ENCODE peak calls at places on chromosomes 2 and 18, in ten cellular contexts. W is naive thymus-derived CD4-positive, alpha-beta T cell; X is pancreas; B is spleen; F is neural progenitor cell; A is mammary epithelial cell; N is lower lobe of right lung; J is CD4-positive, CD25-positive, alpha-beta regulatory T cell; M is aorta; O is IMR-90. R is an unnamed sample.
A peak's percentile ranks its signal among the peaks of the same experiment; 100 is the strongest.

GRCh38 chr2:241274127-241274526 is 41.3 kb downstream of the HDLBP start:
- DNase-seq in W (no peak), X (no peak), B (no peak), F (no peak), A (no peak), N (no peak), J (no peak), M (no peak), O (no peak), R (no peak)

GRCh38 chr2:218266316-218266979 is 3.5 kb downstream of the AAMP start:
- DNase-seq in W (no peak), X (no peak), B (peak; percentile 73), F (no peak), A (no peak), N (no peak), J (no peak), M (peak; percentile 68), O (no peak), R (no peak)

GRCh38 chr2:19887508-19887907 is 14.3 kb downstream of the TTC32 start:
- DNase-seq in W (no peak), X (no peak), B (no peak), F (no peak), A (no peak), N (no peak), J (no peak), M (no peak), O (no peak), R (no peak)

GRCh38 chr18:40012931-40013609 is 1942.0 kb upstream of the PIK3C3 start:
- DNase-seq in W (no peak), X (no peak), B (no peak), F (no peak), A (no peak), N (no peak), J (no peak), M (no peak), O (no peak), R (peak; percentile 14)

GRCh38 chr18:22560283-22560627 is 142.5 kb upstream of the CTAGE1 start:
- DNase-seq in W (no peak), X (no peak), B (no peak), F (no peak), A (no peak), N (no peak), J (no peak), M (no peak), O (no peak), R (no peak)

GRCh38 chr2:20091305-20091991 is 40.0 kb upstream of the LAPTM4A start:
- DNase-seq in W (no peak), X (no peak), B (no peak), F (no peak), A (peak; percentile 87), N (no peak), J (no peak), M (peak; percentile 80), O (peak; percentile 97), R (peak; percentile 90)

GRCh38 chr2:149370061-149370775 is 39.8 kb downstream of the LYPD6 start:
- DNase-seq in W (no peak), X (no peak), B (no peak), F (no peak), A (no peak), N (no peak), J (no peak), M (no peak), O (no peak), R (no peak)

GRCh38 chr2:110771549-110772382 is 39.4 kb downstream of the ACOXL start:
- DNase-seq in W (no peak), X (no peak), B (no peak), F (no peak), A (no peak), N (no peak), J (no peak), M (no peak), O (no peak), R (no peak)

GRCh38 chr18:49476664-49477411 is 10.2 kb downstream of the C18orf32 start:
- DNase-seq in W (no peak), X (no peak), B (no peak), F (no peak), A (peak; percentile 66), N (peak; percentile 62), J (no peak), M (no peak), O (peak; percentile 65), R (peak; percentile 72)

GRCh38 chr18:24631238-24632025 is 171.0 kb downstream of the HRH4 start:
- DNase-seq in W (no peak), X (no peak), B (no peak), F (peak; percentile 5), A (no peak), N (no peak), J (no peak), M (no peak), O (peak; percentile 15), R (no peak)

DNA sequence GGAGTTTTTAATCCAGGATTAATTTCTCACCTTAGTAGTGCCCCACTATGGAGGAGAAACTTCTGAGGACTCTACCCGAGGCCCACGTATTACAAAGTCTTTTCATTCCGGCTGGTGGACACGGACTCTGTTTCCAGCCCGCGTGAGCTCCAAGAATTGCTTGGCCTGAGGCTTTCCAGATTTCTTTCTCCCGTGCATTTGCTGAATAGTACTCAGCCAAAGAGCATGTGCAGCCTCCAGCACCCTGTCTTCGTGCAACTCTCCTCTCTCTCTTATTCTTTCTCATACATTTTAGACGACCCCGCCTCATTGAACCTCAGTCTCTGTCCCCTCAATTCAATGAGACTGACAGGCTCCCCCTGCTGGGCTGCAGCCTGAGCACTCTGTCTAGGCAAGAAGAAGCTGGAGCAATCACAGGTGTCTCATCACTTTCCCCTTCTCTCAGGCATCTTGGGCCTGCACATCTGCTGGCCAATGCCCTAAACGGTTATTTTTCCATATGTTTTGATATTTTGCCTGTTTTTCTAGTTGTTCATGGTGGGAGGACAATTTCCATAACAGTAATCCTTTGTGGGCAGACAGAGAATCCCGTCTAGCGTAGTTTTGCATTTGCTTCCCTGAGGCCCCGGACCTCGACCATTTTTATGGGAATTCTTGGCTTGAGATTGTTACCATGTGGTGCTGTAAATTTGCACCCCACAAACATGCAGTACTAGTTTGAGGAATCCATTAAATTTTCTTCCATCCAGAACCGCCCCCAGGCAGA is 50.0 kb upstream of the LPIN2 start:
- DNase-seq in W (peak; percentile 68), X (peak; percentile 61), B (peak; percentile 89), F (peak; percentile 79), A (peak; percentile 21), N (peak; percentile 76), J (peak; percentile 51), M (peak; percentile 89), O (peak; percentile 15), R (peak; percentile 71)
- H3K4me3 ChIP-seq in W (peak overlapping the region; percentile 55), X (no peak overlapping the region), B (no peak overlapping the region), F (no peak overlapping the region), A (no peak overlapping the region), N (peak overlapping the region; percentile 24), J (peak overlapping the region; percentile 65), M (no peak overlapping the region), O (no peak overlapping the region), R (peak overlapping the region; percentile 47)

DNA sequence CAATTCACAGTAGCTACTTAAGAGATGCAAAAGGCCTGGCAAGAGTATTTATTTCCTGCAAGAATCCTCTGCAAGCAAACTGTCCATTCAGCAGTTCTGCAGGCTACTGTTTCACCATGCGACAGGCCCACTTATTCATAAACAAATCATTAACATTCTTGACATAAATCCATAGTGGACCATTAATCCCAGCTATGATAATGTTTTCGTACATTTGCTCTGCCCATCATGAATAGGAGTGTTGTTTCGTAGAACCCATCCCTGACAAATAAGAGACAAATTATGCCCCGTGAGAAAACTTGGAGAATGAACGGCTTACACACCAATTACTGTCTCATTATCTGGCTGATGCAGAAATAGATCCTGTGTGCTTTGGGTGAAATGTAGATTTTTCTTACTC is 65.4 kb downstream of the PID1 start:
- DNase-seq in W (no peak), X (no peak), B (no peak), F (no peak), A (no peak), N (no peak), J (no peak), M (no peak), O (no peak), R (no peak)
- H3K9me3 ChIP-seq in W (no peaks in the 10 kb centered on the region), X (no peaks in the 10 kb centered on the region), B (no peaks in the 10 kb centered on the region), F (no peaks in the 10 kb centered on the region), A (no peaks in the 10 kb centered on the region), N (no peaks in the 10 kb centered on the region), J (no peaks in the 10 kb centered on the region), M (peaks cover 3% of the 10 kb centered on the region), O (peaks cover 2% of the 10 kb centered on the region), R (no peaks in the 10 kb centered on the region)

DNA sequence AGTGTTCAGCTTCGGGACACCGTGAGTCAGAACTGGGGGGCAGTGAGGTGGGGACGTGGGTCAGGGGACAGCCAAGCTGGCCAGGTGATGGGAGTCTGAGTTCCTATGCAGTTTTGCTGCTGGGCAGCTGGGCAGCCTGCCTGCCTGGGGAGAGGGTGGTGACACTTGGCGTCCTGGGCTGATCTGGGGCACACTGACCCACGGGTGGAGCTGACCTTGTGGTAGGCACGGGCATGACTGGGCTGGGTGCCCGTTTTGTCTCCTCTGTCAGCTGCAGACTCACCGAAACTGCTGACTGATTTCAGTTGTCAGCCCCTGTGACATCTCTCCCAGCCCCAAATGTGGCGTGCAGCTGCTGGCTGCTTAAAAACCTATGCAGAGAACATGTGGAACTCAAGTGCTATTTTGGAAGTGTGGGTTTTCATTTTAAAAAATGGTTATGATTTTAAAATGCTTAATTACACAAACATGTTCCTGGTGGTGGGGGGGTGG is 32.6 kb upstream of the E2F6 start:
- DNase-seq in W (no peak), X (peak; percentile 68), B (peak; percentile 85), F (peak; percentile 36), A (peak; percentile 16), N (no peak), J (no peak), M (no peak), O (no peak), R (no peak)
- H3K4me1 ChIP-seq in W (no peaks in the 10 kb centered on the region), X (peaks cover 7% of the 10 kb centered on the region), B (peaks cover 11% of the 10 kb centered on the region), F (peaks cover 41% of the 10 kb centered on the region), A (peaks cover 4% of the 10 kb centered on the region), N (no peaks in the 10 kb centered on the region), J (no peaks in the 10 kb centered on the region), M (no peaks in the 10 kb centered on the region), O (peaks cover 2% of the 10 kb centered on the region), R (peaks cover 14% of the 10 kb centered on the region)

GRCh38 chr2:11498126-11498473 is 32.1 kb upstream of the E2F6 start:
- DNase-seq in W (no peak), X (no peak), B (no peak), F (no peak), A (no peak), N (no peak), J (no peak), M (no peak), O (no peak), R (no peak)
- H3K4me3 ChIP-seq in W (no peak overlapping the region), X (no peak overlapping the region), B (no peak overlapping the region), F (no peak overlapping the region), A (no peak overlapping the region), N (no peak overlapping the region), J (no peak overlapping the region), M (no peak overlapping the region), O (no peak overlapping the region), R (no peak overlapping the region)

GRCh38 chr2:164967349-164967748 is 12.0 kb upstream of the SLC38A11 start:
- DNase-seq in W (no peak), X (no peak), B (no peak), F (peak; percentile 15), A (no peak), N (no peak), J (no peak), M (no peak), O (no peak), R (no peak)
- H3K9me3 ChIP-seq in W (no peaks in the 10 kb centered on the region), X (no peaks in the 10 kb centered on the region), B (no peaks in the 10 kb centered on the region), F (no peaks in the 10 kb centered on the region), A (peaks cover 2% of the 10 kb centered on the region), N (no peaks in the 10 kb centered on the region), J (no peaks in the 10 kb centered on the region), M (no peaks in the 10 kb centered on the region), O (peaks cover 3% of the 10 kb centered on the region), R (no peaks in the 10 kb centered on the region)